ENCODE peak calls at places on chromosomes 6 and 20, in eight cellular contexts. S is esophagus muscularis mucosa, J is transverse colon, V is stomach, O is endothelial cell of umbilical vein, G is sigmoid colon, A is HCT116, Y is spleen. I is an unnamed sample.

GRCh38 chr6:37696220-37696840 is 1.4 kb downstream of the MDGA1 start:
- DNase-seq in S (no peak), J (no peak), V (peak), O (peak), G (no peak), A (no peak), Y (peak), I (no peak)

GRCh38 chr6:147170269-147170668 is 33.9 kb upstream of the STXBP5 start:
- DNase-seq in S (no peak), J (no peak), V (no peak), O (no peak), G (no peak), A (no peak), Y (no peak), I (no peak)

GRCh38 chr6:25701807-25702206 is 49.8 kb downstream of the SCGN start:
- DNase-seq in S (no peak), J (no peak), V (no peak), O (no peak), G (no peak), A (no peak), Y (no peak), I (no peak)

GRCh38 chr6:110158479-110158878 is 21.0 kb downstream of the WASF1 start:
- DNase-seq in S (no peak), J (no peak), V (no peak), O (no peak), G (no peak), A (no peak), Y (no peak), I (no peak)

GRCh38 chr20:37417857-37418501 is 72.0 kb downstream of the SRC start:
- DNase-seq in S (no peak), J (no peak), V (no peak), O (no peak), G (no peak), A (no peak), Y (no peak), I (no peak)

GRCh38 chr6:845581-845980 is 152.6 kb upstream of the EXOC2 start:
- DNase-seq in S (no peak), J (no peak), V (no peak), O (no peak), G (no peak), A (no peak), Y (no peak), I (no peak)

GRCh38 chr6:30690403-30691207 is at the start of gene NRM:
- DNase-seq in S (peak), J (peak), V (peak), O (peak), G (peak), A (no peak), Y (peak), I (peak)

GRCh38 chr6:74899416-74899815 is 306.4 kb downstream of the COL12A1 start:
- DNase-seq in S (no peak), J (no peak), V (no peak), O (peak), G (no peak), A (no peak), Y (no peak), I (no peak)

DNA sequence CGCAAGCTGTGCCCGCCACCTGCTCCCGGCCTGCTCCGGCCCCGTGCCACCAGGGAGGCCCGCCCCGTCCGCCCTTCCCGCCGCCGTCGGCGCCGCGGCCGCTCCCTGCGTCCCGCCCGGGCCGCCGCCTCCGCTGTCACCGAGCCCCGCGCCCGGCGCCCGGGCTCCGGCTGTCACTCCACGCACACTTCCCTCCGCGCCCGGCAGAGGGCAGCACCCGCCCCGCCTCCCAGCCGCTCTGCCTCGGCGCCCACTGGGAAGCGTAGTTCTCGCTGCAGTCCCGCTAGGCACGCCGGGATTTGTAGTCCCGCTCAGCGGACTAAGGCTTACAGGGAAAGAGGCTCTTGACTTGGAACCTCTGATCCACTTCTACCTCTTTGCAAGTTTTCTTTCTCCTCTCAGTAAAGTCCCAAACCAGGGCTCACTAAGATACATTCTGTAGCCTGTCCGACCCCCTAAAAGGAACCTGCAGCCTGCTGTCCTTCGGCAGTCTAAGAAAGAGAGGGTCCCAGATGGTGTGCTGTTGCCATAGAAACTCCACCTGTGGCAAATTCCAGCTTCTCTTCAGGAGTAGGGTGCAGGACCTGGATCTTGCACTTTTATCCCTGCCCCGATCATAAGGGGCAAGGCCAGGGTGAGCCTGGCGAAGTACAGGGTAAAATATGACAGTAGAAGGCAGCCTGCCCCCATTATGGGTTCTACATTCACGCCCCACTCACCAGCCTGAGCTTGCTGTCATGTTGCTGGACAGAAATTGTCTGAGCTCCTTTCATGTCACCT is at the start of gene TFEB:
- DNase-seq in S (peak), J (peak), V (peak), O (peak), G (peak), A (peak), Y (peak), I (peak)
- TF ChIP-seq POLR2A in S (no peak), J (no peak), V (no peak), O (no peak), G (no peak), A (no peak), Y (no peak), I (no peak)

GRCh38 chr6:14965340-14966102 is 280.3 kb upstream of the JARID2 start:
- DNase-seq in S (no peak), J (no peak), V (no peak), O (no peak), G (no peak), A (no peak), Y (no peak), I (no peak)
- TF ChIP-seq POLR2AphosphoS5 in S (no peak), J (no peak), V (no peak), O (no peak), G (no peak), A (no peak), Y (no peak), I (no peak)

GRCh38 chr20:24490598-24490997 is 21.2 kb downstream of the SYNDIG1 start:
- DNase-seq in S (no peak), J (no peak), V (no peak), O (no peak), G (peak), A (no peak), Y (peak), I (no peak)

GRCh38 chr20:24492698-24493097 is 23.3 kb downstream of the SYNDIG1 start:
- DNase-seq in S (no peak), J (no peak), V (no peak), O (no peak), G (no peak), A (no peak), Y (no peak), I (no peak)

GRCh38 chr20:24493181-24493580 is 23.8 kb downstream of the SYNDIG1 start:
- DNase-seq in S (no peak), J (no peak), V (no peak), O (no peak), G (no peak), A (no peak), Y (peak), I (no peak)

GRCh38 chr20:24491043-24491756 is 21.8 kb downstream of the SYNDIG1 start:
- DNase-seq in S (no peak), J (no peak), V (no peak), O (no peak), G (peak), A (no peak), Y (peak), I (no peak)

DNA sequence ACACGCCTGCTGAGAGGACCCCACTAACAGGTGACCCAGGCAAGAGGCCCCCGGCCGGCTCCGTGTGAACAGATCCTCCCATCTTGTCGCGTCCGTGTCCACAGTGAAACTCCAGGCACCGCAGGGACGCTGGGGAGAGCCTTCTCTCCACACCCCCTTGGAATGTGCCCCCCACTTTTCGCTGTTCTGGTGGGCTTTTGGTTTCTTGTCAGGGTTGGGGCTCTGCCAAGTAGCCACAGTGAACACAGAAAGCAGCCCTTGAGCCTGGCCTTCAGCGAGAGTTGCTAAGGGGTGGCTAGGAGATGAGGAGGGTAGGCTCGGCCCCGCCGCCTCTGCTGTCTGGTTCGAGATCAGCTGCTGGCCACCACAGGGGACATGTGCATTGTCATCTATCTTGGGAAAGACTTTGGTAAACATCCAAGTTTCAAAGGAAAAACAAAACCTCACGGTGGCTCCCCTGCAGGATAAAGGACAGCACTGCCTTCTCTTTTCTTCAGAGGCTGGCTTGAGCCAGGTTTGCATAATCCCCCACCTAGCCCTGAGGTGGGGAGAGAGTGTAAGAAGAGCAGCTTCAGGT is 22.7 kb downstream of the SYNDIG1 start:
- DNase-seq in S (no peak), J (no peak), V (no peak), O (no peak), G (peak), A (no peak), Y (peak), I (no peak)
- H3K27ac ChIP-seq in S (no peak), J (no peak), V (no peak), O (no peak), G (no peak), A (no peak), Y (no peak), I (no peak)

DNA sequence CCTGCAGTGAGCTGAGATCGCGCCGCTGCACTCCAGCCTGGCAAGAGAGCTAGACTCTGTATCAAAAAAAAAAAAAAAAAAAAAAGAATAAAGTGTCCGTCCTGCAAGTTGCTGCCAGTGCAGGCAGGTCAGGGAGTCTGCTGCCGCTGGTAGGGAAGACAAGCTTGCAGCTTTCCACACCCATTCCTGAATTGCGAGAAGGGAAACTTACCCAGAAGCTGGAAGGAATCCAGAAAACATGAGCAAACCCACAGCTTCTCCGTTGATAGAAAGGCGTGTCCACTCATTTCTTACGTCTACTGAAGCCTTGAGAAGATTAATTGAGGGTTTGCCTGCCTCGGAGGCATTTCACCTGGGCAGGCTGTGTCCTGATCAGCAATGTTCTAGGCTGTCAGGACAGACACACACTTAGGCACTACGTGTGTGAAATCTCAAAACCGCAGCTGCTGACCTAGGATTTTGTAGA is 61.6 kb upstream of the DSP start:
- DNase-seq in S (no peak), J (peak), V (peak), O (peak), G (no peak), A (peak), Y (no peak), I (peak)
- TF ChIP-seq POLR2A in S (no peak), J (peak), V (no peak), O (no peak), G (no peak), A (no peak), Y (no peak), I (no peak)